ENCODE peak calls at places on chromosome 4, in seven cellular contexts. One of them, this sample, is unnamed.

GRCh38 chr4:169823685-169824084 is 65.9 kb upstream of the HPF1 start:
- DNase-seq in tibial nerve: no peak
- DNase-seq in CD8-positive, alpha-beta T cell: no peak
- DNase-seq in stomach: no peak
- DNase-seq in mammary epithelial cell: peak; percentile 61
- DNase-seq in HCT116: no peak
- DNase-seq in ascending aorta: no peak
- DNase-seq in this sample: peak; percentile 10

GRCh38 chr4:80073362-80074008 is 456 bp upstream of the ANTXR2 start:
- DNase-seq in stomach: no peak
- DNase-seq in CD8-positive, alpha-beta T cell: no peak
- DNase-seq in tibial nerve: no peak
- DNase-seq in ascending aorta: no peak
- DNase-seq in HCT116: no peak
- DNase-seq in mammary epithelial cell: no peak
- DNase-seq in this sample: no peak

GRCh38 chr4:124708517-124709300 is 3.8 kb downstream of the ANKRD50 start:
- DNase-seq in mammary epithelial cell: no peak
- DNase-seq in HCT116: no peak
- DNase-seq in stomach: no peak
- DNase-seq in CD8-positive, alpha-beta T cell: no peak
- DNase-seq in ascending aorta: no peak
- DNase-seq in tibial nerve: no peak
- DNase-seq in this sample: no peak

GRCh38 chr4:74109894-74110605 is 11.1 kb upstream of the CXCL2 start:
- DNase-seq in mammary epithelial cell: peak; percentile 92
- DNase-seq in ascending aorta: no peak
- DNase-seq in tibial nerve: no peak
- DNase-seq in stomach: no peak
- DNase-seq in CD8-positive, alpha-beta T cell: no peak
- DNase-seq in HCT116: peak; percentile 60
- DNase-seq in this sample: peak; percentile 43

GRCh38 chr4:184899261-184900134 is 73.7 kb upstream of the ACSL1 start:
- DNase-seq in tibial nerve: no peak
- DNase-seq in ascending aorta: no peak
- DNase-seq in mammary epithelial cell: peak; percentile 73
- DNase-seq in stomach: peak; percentile 68
- DNase-seq in CD8-positive, alpha-beta T cell: no peak
- DNase-seq in HCT116: no peak
- DNase-seq in this sample: no peak

GRCh38 chr4:5945171-5945570 is 52.3 kb upstream of the CRMP1 start:
- DNase-seq in tibial nerve: no peak
- DNase-seq in stomach: no peak
- DNase-seq in CD8-positive, alpha-beta T cell: no peak
- DNase-seq in ascending aorta: no peak
- DNase-seq in HCT116: no peak
- DNase-seq in mammary epithelial cell: no peak
- DNase-seq in this sample: no peak

GRCh38 chr4:116016201-116016600 is 902.8 kb upstream of the NDST4 start:
- DNase-seq in CD8-positive, alpha-beta T cell: no peak
- DNase-seq in mammary epithelial cell: peak; percentile 96
- DNase-seq in stomach: peak; percentile 81
- DNase-seq in ascending aorta: no peak
- DNase-seq in tibial nerve: no peak
- DNase-seq in HCT116: peak; percentile 18
- DNase-seq in this sample: no peak

GRCh38 chr4:139458999-139459398 is 5.1 kb downstream of the RAB33B start:
- DNase-seq in HCT116: no peak
- DNase-seq in mammary epithelial cell: peak; percentile 47
- DNase-seq in ascending aorta: no peak
- DNase-seq in tibial nerve: no peak
- DNase-seq in CD8-positive, alpha-beta T cell: no peak
- DNase-seq in stomach: no peak
- DNase-seq in this sample: no peak

GRCh38 chr4:17027495-17027894 is 129.1 kb upstream of the LDB2 start:
- DNase-seq in mammary epithelial cell: peak; percentile 33
- DNase-seq in stomach: no peak
- DNase-seq in HCT116: peak; percentile 73
- DNase-seq in tibial nerve: no peak
- DNase-seq in CD8-positive, alpha-beta T cell: no peak
- DNase-seq in ascending aorta: peak; percentile 70
- DNase-seq in this sample: peak; percentile 88

GRCh38 chr4:176238157-176238608 is 30.8 kb downstream of the ASB5 start:
- DNase-seq in ascending aorta: no peak
- DNase-seq in HCT116: no peak
- DNase-seq in mammary epithelial cell: no peak
- DNase-seq in tibial nerve: no peak
- DNase-seq in stomach: no peak
- DNase-seq in CD8-positive, alpha-beta T cell: no peak
- DNase-seq in this sample: peak; percentile 42

GRCh38 chr4:5751918-5752802 is 41.2 kb downstream of the EVC start:
- DNase-seq in mammary epithelial cell: no peak
- DNase-seq in tibial nerve: no peak
- DNase-seq in CD8-positive, alpha-beta T cell: no peak
- DNase-seq in stomach: no peak
- DNase-seq in HCT116: no peak
- DNase-seq in ascending aorta: peak; percentile 56
- DNase-seq in this sample: no peak

GRCh38 chr4:17111436-17111835 is 213.0 kb upstream of the LDB2 start:
- DNase-seq in tibial nerve: no peak
- DNase-seq in stomach: no peak
- DNase-seq in mammary epithelial cell: no peak
- DNase-seq in CD8-positive, alpha-beta T cell: no peak
- DNase-seq in HCT116: no peak
- DNase-seq in ascending aorta: no peak
- DNase-seq in this sample: no peak

GRCh38 chr4:190020790-190021717 is 6.0 kb downstream of the FRG2 start:
- DNase-seq in tibial nerve: no peak
- DNase-seq in HCT116: no peak
- DNase-seq in ascending aorta: no peak
- DNase-seq in mammary epithelial cell: peak; percentile 58
- DNase-seq in CD8-positive, alpha-beta T cell: no peak
- DNase-seq in stomach: peak; percentile 51
- DNase-seq in this sample: no peak

GRCh38 chr4:38230121-38230728 is 270.0 kb downstream of the PTTG2 start:
- DNase-seq in stomach: peak; percentile 66
- DNase-seq in CD8-positive, alpha-beta T cell: no peak
- DNase-seq in ascending aorta: no peak
- DNase-seq in HCT116: peak; percentile 27
- DNase-seq in tibial nerve: no peak
- DNase-seq in mammary epithelial cell: peak; percentile 59
- DNase-seq in this sample: no peak
- TF ChIP-seq CTCF in stomach: no peak
- TF ChIP-seq CTCF in CD8-positive, alpha-beta T cell: no peak
- TF ChIP-seq CTCF in ascending aorta: no peak
- TF ChIP-seq CTCF in HCT116: no peak
- TF ChIP-seq CTCF in tibial nerve: no peak
- TF ChIP-seq CTCF in mammary epithelial cell: peak; percentile 4
- TF ChIP-seq CTCF in this sample: no peak

GRCh38 chr4:82868572-82868971 is 22.4 kb downstream of the SEC31A start:
- DNase-seq in CD8-positive, alpha-beta T cell: no peak
- DNase-seq in stomach: no peak
- DNase-seq in ascending aorta: no peak
- DNase-seq in tibial nerve: no peak
- DNase-seq in mammary epithelial cell: no peak
- DNase-seq in HCT116: no peak
- DNase-seq in this sample: no peak

GRCh38 chr4:82865592-82865991 is 25.4 kb downstream of the SEC31A start:
- DNase-seq in mammary epithelial cell: peak; percentile 92
- DNase-seq in stomach: no peak
- DNase-seq in ascending aorta: no peak
- DNase-seq in tibial nerve: peak; percentile 34
- DNase-seq in HCT116: no peak
- DNase-seq in CD8-positive, alpha-beta T cell: no peak
- DNase-seq in this sample: peak; percentile 61

GRCh38 chr4:82861529-82861928 is 29.4 kb downstream of the SEC31A start:
- DNase-seq in CD8-positive, alpha-beta T cell: no peak
- DNase-seq in mammary epithelial cell: no peak
- DNase-seq in ascending aorta: no peak
- DNase-seq in stomach: no peak
- DNase-seq in tibial nerve: no peak
- DNase-seq in HCT116: no peak
- DNase-seq in this sample: no peak

GRCh38 chr4:82864336-82865001 is 26.5 kb downstream of the SEC31A start:
- DNase-seq in stomach: no peak
- DNase-seq in ascending aorta: no peak
- DNase-seq in mammary epithelial cell: no peak
- DNase-seq in CD8-positive, alpha-beta T cell: no peak
- DNase-seq in tibial nerve: no peak
- DNase-seq in HCT116: no peak
- DNase-seq in this sample: no peak

GRCh38 chr4:82866706-82867385 is 24.1 kb downstream of the SEC31A start:
- DNase-seq in stomach: no peak
- DNase-seq in CD8-positive, alpha-beta T cell: no peak
- DNase-seq in mammary epithelial cell: no peak
- DNase-seq in ascending aorta: no peak
- DNase-seq in tibial nerve: no peak
- DNase-seq in HCT116: no peak
- DNase-seq in this sample: no peak
- H3K27ac ChIP-seq in stomach: peak overlapping the region; percentile 71
- H3K27ac ChIP-seq in CD8-positive, alpha-beta T cell: no peak overlapping the region
- H3K27ac ChIP-seq in mammary epithelial cell: peak overlapping the region; percentile 98
- H3K27ac ChIP-seq in ascending aorta: peak overlapping the region; percentile 50
- H3K27ac ChIP-seq in tibial nerve: no peak overlapping the region
- H3K27ac ChIP-seq in HCT116: no peak overlapping the region
- H3K27ac ChIP-seq in this sample: peak overlapping the region; percentile 63

GRCh38 chr4:141375855-141376254 is 155.2 kb downstream of the ZNF330 start:
- DNase-seq in mammary epithelial cell: peak; percentile 83
- DNase-seq in CD8-positive, alpha-beta T cell: no peak
- DNase-seq in tibial nerve: no peak
- DNase-seq in HCT116: peak; percentile 65
- DNase-seq in ascending aorta: no peak
- DNase-seq in stomach: no peak
- DNase-seq in this sample: peak; percentile 63
- TF ChIP-seq CTCF in mammary epithelial cell: peak; percentile 99
- TF ChIP-seq CTCF in CD8-positive, alpha-beta T cell: no peak
- TF ChIP-seq CTCF in tibial nerve: no peak
- TF ChIP-seq CTCF in HCT116: peak; percentile 47
- TF ChIP-seq CTCF in ascending aorta: peak; percentile 36
- TF ChIP-seq CTCF in stomach: no peak
- TF ChIP-seq CTCF in this sample: peak; percentile 74

GRCh38 chr4:149347139-149347538 is 468.5 kb downstream of the IQCM start:
- DNase-seq in HCT116: no peak
- DNase-seq in stomach: no peak
- DNase-seq in mammary epithelial cell: no peak
- DNase-seq in ascending aorta: no peak
- DNase-seq in tibial nerve: no peak
- DNase-seq in CD8-positive, alpha-beta T cell: no peak
- DNase-seq in this sample: no peak

GRCh38 chr4:149343614-149344013 is 472.0 kb downstream of the IQCM start:
- DNase-seq in tibial nerve: no peak
- DNase-seq in CD8-positive, alpha-beta T cell: no peak
- DNase-seq in stomach: no peak
- DNase-seq in ascending aorta: no peak
- DNase-seq in HCT116: no peak
- DNase-seq in mammary epithelial cell: no peak
- DNase-seq in this sample: no peak

GRCh38 chr4:149345424-149345823 is 470.2 kb downstream of the IQCM start:
- DNase-seq in stomach: no peak
- DNase-seq in HCT116: no peak
- DNase-seq in mammary epithelial cell: peak; percentile 12
- DNase-seq in CD8-positive, alpha-beta T cell: no peak
- DNase-seq in tibial nerve: no peak
- DNase-seq in ascending aorta: no peak
- DNase-seq in this sample: no peak

GRCh38 chr4:149344436-149344835 is 471.2 kb downstream of the IQCM start:
- DNase-seq in ascending aorta: no peak
- DNase-seq in CD8-positive, alpha-beta T cell: no peak
- DNase-seq in stomach: no peak
- DNase-seq in mammary epithelial cell: peak; percentile 2
- DNase-seq in tibial nerve: no peak
- DNase-seq in HCT116: no peak
- DNase-seq in this sample: peak; percentile 1
- H3K27ac ChIP-seq in ascending aorta: no peak overlapping the region
- H3K27ac ChIP-seq in CD8-positive, alpha-beta T cell: no peak overlapping the region
- H3K27ac ChIP-seq in stomach: no peak overlapping the region
- H3K27ac ChIP-seq in mammary epithelial cell: no peak overlapping the region
- H3K27ac ChIP-seq in tibial nerve: no peak overlapping the region
- H3K27ac ChIP-seq in HCT116: no peak overlapping the region
- H3K27ac ChIP-seq in this sample: no peak overlapping the region

GRCh38 chr4:89640620-89641366 is 196.2 kb downstream of the SNCA start:
- DNase-seq in stomach: no peak
- DNase-seq in ascending aorta: no peak
- DNase-seq in CD8-positive, alpha-beta T cell: no peak
- DNase-seq in mammary epithelial cell: peak; percentile 14
- DNase-seq in HCT116: peak; percentile 68
- DNase-seq in tibial nerve: no peak
- DNase-seq in this sample: peak; percentile 23
- TF ChIP-seq CTCF in stomach: peak; percentile 25
- TF ChIP-seq CTCF in ascending aorta: no peak
- TF ChIP-seq CTCF in CD8-positive, alpha-beta T cell: no peak
- TF ChIP-seq CTCF in mammary epithelial cell: peak; percentile 47
- TF ChIP-seq CTCF in HCT116: peak; percentile 85
- TF ChIP-seq CTCF in tibial nerve: no peak
- TF ChIP-seq CTCF in this sample: peak; percentile 83

This sample was measured in AG04450.